ENCODE peak calls at places on chromosomes 16 and 17, in seven cellular contexts. One of them, this sample, is unnamed.

GRCh38 chr16:16890964-16891363 is 512.0 kb downstream of the NPIPA7 start:
- DNase-seq in BE2C: no peak
- DNase-seq in activated CD8-positive, alpha-beta T cell treated with anti-CD3 and anti-CD28 coated beads for 36 hours: no peak
- DNase-seq in heart right ventricle: no peak
- DNase-seq in nephron progenitor cell: no peak
- DNase-seq in CD8-positive, alpha-beta T cell: no peak
- DNase-seq in cardiac fibroblast: no peak
- DNase-seq in this sample: no peak

GRCh38 chr17:64661731-64661980 is 451 bp downstream of the SMURF2 start:
- DNase-seq in activated CD8-positive, alpha-beta T cell treated with anti-CD3 and anti-CD28 coated beads for 36 hours: no peak
- DNase-seq in heart right ventricle: no peak
- DNase-seq in CD8-positive, alpha-beta T cell: no peak
- DNase-seq in BE2C: no peak
- DNase-seq in nephron progenitor cell: no peak
- DNase-seq in cardiac fibroblast: no peak
- DNase-seq in this sample: no peak

GRCh38 chr17:39640493-39641118 is 3.7 kb downstream of the STARD3 start:
- DNase-seq in nephron progenitor cell: no peak
- DNase-seq in cardiac fibroblast: no peak
- DNase-seq in BE2C: no peak
- DNase-seq in CD8-positive, alpha-beta T cell: no peak
- DNase-seq in heart right ventricle: no peak
- DNase-seq in activated CD8-positive, alpha-beta T cell treated with anti-CD3 and anti-CD28 coated beads for 36 hours: peak; percentile 30
- DNase-seq in this sample: no peak

GRCh38 chr17:79534851-79535727 is 75.8 kb downstream of the RBFOX3 start:
- DNase-seq in nephron progenitor cell: no peak
- DNase-seq in cardiac fibroblast: no peak
- DNase-seq in heart right ventricle: no peak
- DNase-seq in CD8-positive, alpha-beta T cell: no peak
- DNase-seq in activated CD8-positive, alpha-beta T cell treated with anti-CD3 and anti-CD28 coated beads for 36 hours: no peak
- DNase-seq in BE2C: no peak
- DNase-seq in this sample: no peak

GRCh38 chr16:31071861-31072260 is 2.2 kb downstream of the ZNF668 start:
- DNase-seq in nephron progenitor cell: no peak
- DNase-seq in CD8-positive, alpha-beta T cell: no peak
- DNase-seq in heart right ventricle: no peak
- DNase-seq in cardiac fibroblast: peak; percentile 58
- DNase-seq in BE2C: no peak
- DNase-seq in activated CD8-positive, alpha-beta T cell treated with anti-CD3 and anti-CD28 coated beads for 36 hours: no peak
- DNase-seq in this sample: no peak

GRCh38 chr17:74671031-74671771 is 41.5 kb downstream of the CD300LF start:
- DNase-seq in heart right ventricle: peak; percentile 84
- DNase-seq in BE2C: peak; percentile 46
- DNase-seq in nephron progenitor cell: peak; percentile 99
- DNase-seq in cardiac fibroblast: peak; percentile 87
- DNase-seq in activated CD8-positive, alpha-beta T cell treated with anti-CD3 and anti-CD28 coated beads for 36 hours: peak; percentile 82
- DNase-seq in CD8-positive, alpha-beta T cell: peak; percentile 75
- DNase-seq in this sample: peak; percentile 90

GRCh38 chr17:81648013-81648706 is 8.2 kb downstream of the PDE6G start:
- DNase-seq in BE2C: no peak
- DNase-seq in cardiac fibroblast: no peak
- DNase-seq in heart right ventricle: no peak
- DNase-seq in nephron progenitor cell: no peak
- DNase-seq in CD8-positive, alpha-beta T cell: no peak
- DNase-seq in activated CD8-positive, alpha-beta T cell treated with anti-CD3 and anti-CD28 coated beads for 36 hours: no peak
- DNase-seq in this sample: no peak

GRCh38 chr16:80968386-80969113 is 38.1 kb downstream of the CMC2 start:
- DNase-seq in activated CD8-positive, alpha-beta T cell treated with anti-CD3 and anti-CD28 coated beads for 36 hours: no peak
- DNase-seq in CD8-positive, alpha-beta T cell: no peak
- DNase-seq in heart right ventricle: no peak
- DNase-seq in nephron progenitor cell: no peak
- DNase-seq in cardiac fibroblast: no peak
- DNase-seq in BE2C: no peak
- DNase-seq in this sample: no peak

GRCh38 chr17:30323895-30324319 is 9.9 kb downstream of the TMIGD1 start:
- DNase-seq in cardiac fibroblast: peak; percentile 76
- DNase-seq in heart right ventricle: no peak
- DNase-seq in nephron progenitor cell: no peak
- DNase-seq in BE2C: no peak
- DNase-seq in CD8-positive, alpha-beta T cell: peak; percentile 46
- DNase-seq in activated CD8-positive, alpha-beta T cell treated with anti-CD3 and anti-CD28 coated beads for 36 hours: peak; percentile 59
- DNase-seq in this sample: no peak

GRCh38 chr16:17885659-17886200 is 415.0 kb upstream of the XYLT1 start:
- DNase-seq in cardiac fibroblast: no peak
- DNase-seq in nephron progenitor cell: no peak
- DNase-seq in heart right ventricle: no peak
- DNase-seq in activated CD8-positive, alpha-beta T cell treated with anti-CD3 and anti-CD28 coated beads for 36 hours: no peak
- DNase-seq in BE2C: no peak
- DNase-seq in CD8-positive, alpha-beta T cell: no peak
- DNase-seq in this sample: no peak

GRCh38 chr17:72600934-72601333 is 480.1 kb downstream of the SOX9 start:
- DNase-seq in BE2C: no peak
- DNase-seq in nephron progenitor cell: no peak
- DNase-seq in heart right ventricle: no peak
- DNase-seq in CD8-positive, alpha-beta T cell: no peak
- DNase-seq in activated CD8-positive, alpha-beta T cell treated with anti-CD3 and anti-CD28 coated beads for 36 hours: no peak
- DNase-seq in cardiac fibroblast: peak; percentile 42
- DNase-seq in this sample: no peak

DNA sequence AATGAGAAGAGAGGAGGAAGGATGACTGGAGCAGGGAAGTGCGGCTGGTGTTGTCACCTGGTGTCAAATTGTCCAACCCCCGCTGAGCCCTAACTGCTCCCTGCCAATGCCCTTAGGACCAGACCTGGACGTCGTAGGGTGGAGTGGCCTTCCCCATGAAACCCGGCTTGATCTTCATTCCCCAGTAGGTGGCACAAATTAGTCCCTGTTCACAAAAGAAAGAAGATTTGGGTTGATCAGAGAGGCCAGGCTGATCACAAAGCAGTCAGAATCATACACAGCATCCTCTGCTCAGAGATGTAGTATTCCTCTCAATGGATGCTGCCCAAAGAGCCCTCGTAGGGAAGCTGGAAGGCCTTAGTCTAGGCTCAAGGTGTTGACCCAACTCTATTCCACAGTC is 60.2 kb downstream of the ACSM1 start:
- DNase-seq in BE2C: no peak
- DNase-seq in nephron progenitor cell: no peak
- DNase-seq in heart right ventricle: no peak
- DNase-seq in cardiac fibroblast: no peak
- DNase-seq in CD8-positive, alpha-beta T cell: no peak
- DNase-seq in activated CD8-positive, alpha-beta T cell treated with anti-CD3 and anti-CD28 coated beads for 36 hours: no peak
- DNase-seq in this sample: no peak
- TF ChIP-seq CTCF in BE2C: no peak
- TF ChIP-seq CTCF in nephron progenitor cell: no peak
- TF ChIP-seq CTCF in heart right ventricle: no peak
- TF ChIP-seq CTCF in cardiac fibroblast: no peak
- TF ChIP-seq CTCF in CD8-positive, alpha-beta T cell: no peak
- TF ChIP-seq CTCF in activated CD8-positive, alpha-beta T cell treated with anti-CD3 and anti-CD28 coated beads for 36 hours: no peak
- TF ChIP-seq CTCF in this sample: no peak

DNA sequence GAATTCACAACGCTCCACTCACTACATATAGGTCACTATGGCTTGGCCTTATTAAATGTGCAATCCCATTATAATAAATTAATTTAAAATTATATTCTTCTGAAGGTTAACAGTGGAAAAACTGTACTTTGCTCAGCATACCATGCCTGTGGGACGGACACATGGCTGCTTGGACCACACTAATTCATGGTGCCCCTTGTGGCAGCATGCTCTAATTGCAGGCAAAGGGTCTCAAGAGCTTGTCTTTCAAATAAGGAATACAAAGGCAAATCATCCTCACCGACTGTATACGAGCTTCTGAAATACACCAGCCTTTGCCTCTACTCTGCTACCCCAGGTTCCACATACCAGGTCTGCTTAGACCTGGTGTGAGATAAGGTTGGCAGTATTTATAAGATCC is 11.7 kb downstream of the SMPD3 start:
- DNase-seq in heart right ventricle: no peak
- DNase-seq in cardiac fibroblast: no peak
- DNase-seq in BE2C: no peak
- DNase-seq in activated CD8-positive, alpha-beta T cell treated with anti-CD3 and anti-CD28 coated beads for 36 hours: peak; percentile 35
- DNase-seq in CD8-positive, alpha-beta T cell: no peak
- DNase-seq in nephron progenitor cell: no peak
- DNase-seq in this sample: no peak
- TF ChIP-seq CTCF in heart right ventricle: no peak
- TF ChIP-seq CTCF in cardiac fibroblast: peak; percentile 34
- TF ChIP-seq CTCF in BE2C: peak; percentile 67
- TF ChIP-seq CTCF in activated CD8-positive, alpha-beta T cell treated with anti-CD3 and anti-CD28 coated beads for 36 hours: peak; percentile 56
- TF ChIP-seq CTCF in CD8-positive, alpha-beta T cell: no peak
- TF ChIP-seq CTCF in nephron progenitor cell: peak; percentile 21
- TF ChIP-seq CTCF in this sample: peak; percentile 55

DNA sequence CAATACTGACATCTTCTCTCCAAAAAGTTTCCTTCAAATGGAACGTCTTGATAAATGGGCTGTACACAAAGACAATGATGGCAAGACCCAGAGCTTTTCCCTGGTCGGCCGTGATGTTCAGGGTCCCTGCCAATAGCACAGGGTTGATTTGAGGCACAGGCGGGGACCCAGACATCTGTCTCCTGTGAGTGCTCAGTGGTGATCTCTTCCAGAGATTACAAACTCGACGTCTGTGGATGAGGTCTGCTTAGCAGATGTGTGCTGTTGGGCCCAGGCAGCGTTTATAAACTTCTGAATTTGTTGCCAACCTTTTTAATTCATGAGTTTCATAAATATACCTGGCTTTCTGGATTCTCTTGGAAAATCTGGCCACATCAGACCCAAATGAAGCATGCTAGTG is 14.9 kb downstream of the CPPED1 start:
- DNase-seq in CD8-positive, alpha-beta T cell: no peak
- DNase-seq in heart right ventricle: no peak
- DNase-seq in activated CD8-positive, alpha-beta T cell treated with anti-CD3 and anti-CD28 coated beads for 36 hours: no peak
- DNase-seq in BE2C: peak; percentile 59
- DNase-seq in nephron progenitor cell: no peak
- DNase-seq in cardiac fibroblast: no peak
- DNase-seq in this sample: no peak
- TF ChIP-seq CTCF in CD8-positive, alpha-beta T cell: no peak
- TF ChIP-seq CTCF in heart right ventricle: no peak
- TF ChIP-seq CTCF in activated CD8-positive, alpha-beta T cell treated with anti-CD3 and anti-CD28 coated beads for 36 hours: no peak
- TF ChIP-seq CTCF in BE2C: no peak
- TF ChIP-seq CTCF in nephron progenitor cell: no peak
- TF ChIP-seq CTCF in cardiac fibroblast: no peak
- TF ChIP-seq CTCF in this sample: no peak

DNA sequence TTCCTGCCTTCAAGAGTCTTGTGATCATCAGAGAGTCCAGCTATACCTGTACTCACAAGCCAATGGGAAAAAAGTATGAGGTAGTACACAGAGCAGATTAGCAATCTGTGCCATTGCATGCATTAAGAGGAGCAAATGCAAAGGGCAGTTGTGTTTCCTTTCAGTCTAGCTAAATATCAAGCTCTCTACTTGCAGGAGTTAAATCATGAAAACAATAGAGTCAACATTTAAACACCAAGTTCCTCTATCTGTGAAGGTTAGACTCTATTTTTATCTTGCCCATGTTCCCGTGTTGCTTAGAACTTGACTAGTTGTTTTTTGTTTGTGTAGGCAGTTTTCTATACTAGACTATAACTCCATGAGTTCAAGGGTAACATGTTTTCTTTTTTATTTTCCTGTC is 4.7 kb upstream of the FAM20A start:
- DNase-seq in cardiac fibroblast: no peak
- DNase-seq in BE2C: no peak
- DNase-seq in CD8-positive, alpha-beta T cell: no peak
- DNase-seq in heart right ventricle: no peak
- DNase-seq in nephron progenitor cell: no peak
- DNase-seq in activated CD8-positive, alpha-beta T cell treated with anti-CD3 and anti-CD28 coated beads for 36 hours: no peak
- DNase-seq in this sample: no peak
- TF ChIP-seq CTCF in cardiac fibroblast: no peak
- TF ChIP-seq CTCF in BE2C: no peak
- TF ChIP-seq CTCF in CD8-positive, alpha-beta T cell: no peak
- TF ChIP-seq CTCF in heart right ventricle: no peak
- TF ChIP-seq CTCF in nephron progenitor cell: no peak
- TF ChIP-seq CTCF in activated CD8-positive, alpha-beta T cell treated with anti-CD3 and anti-CD28 coated beads for 36 hours: no peak
- TF ChIP-seq CTCF in this sample: no peak

DNA sequence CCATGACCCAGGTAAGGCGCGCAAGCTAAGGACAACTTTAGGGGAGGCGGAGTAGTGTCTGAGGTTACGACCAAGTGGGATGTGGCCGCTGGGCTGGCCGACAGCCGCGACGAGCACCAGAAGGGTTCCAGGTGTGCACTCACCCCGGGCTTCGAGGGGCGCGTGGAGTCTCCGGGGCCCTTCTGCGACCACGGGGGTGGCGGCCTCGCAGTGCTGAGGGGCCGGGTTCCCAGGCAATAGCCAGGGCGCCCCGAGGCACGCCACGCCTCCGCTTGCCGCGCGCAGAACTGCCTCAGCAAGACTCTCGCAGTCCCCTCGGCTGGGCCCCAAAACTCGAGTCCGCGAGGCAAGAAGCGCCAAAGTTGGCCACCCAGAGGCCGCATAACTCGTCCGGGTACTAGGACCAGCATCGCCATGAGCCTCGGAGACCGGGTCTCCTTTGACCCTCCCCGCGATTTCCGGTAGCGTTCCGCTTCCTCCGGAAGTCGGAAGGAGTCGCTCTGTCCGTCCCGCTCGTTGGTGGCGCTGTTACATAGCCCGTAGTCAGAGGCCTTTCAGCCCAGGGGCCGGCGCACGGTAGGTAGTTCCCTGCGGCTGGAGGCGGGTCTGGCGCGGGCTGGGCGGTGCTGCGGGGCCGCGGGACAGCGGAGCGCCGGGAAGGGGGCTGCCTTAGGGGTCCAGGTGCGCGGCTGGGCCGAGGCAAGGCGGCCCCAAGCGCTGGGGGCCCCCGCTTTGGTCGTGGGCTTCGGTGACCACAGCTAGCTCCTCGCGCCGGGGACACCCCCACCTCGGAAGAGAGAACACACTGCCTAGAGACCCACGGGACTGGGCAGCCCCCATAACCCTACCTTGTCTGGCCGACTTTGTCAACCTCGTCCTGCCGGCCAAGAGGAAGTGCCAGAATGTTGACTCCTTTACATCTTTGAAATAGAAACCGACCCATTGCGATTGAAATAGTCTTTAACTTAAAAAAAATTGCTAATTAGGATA is at the start of the genes ADPRM and SCO1:
- DNase-seq in CD8-positive, alpha-beta T cell: peak; percentile 88
- DNase-seq in BE2C: peak; percentile 89
- DNase-seq in nephron progenitor cell: peak; percentile 91
- DNase-seq in cardiac fibroblast: peak; percentile 94
- DNase-seq in activated CD8-positive, alpha-beta T cell treated with anti-CD3 and anti-CD28 coated beads for 36 hours: peak; percentile 94
- DNase-seq in heart right ventricle: peak; percentile 92
- DNase-seq in this sample: peak; percentile 79
- TF ChIP-seq CTCF in CD8-positive, alpha-beta T cell: no peak
- TF ChIP-seq CTCF in BE2C: peak; percentile 33
- TF ChIP-seq CTCF in nephron progenitor cell: no peak
- TF ChIP-seq CTCF in cardiac fibroblast: peak; percentile 43
- TF ChIP-seq CTCF in activated CD8-positive, alpha-beta T cell treated with anti-CD3 and anti-CD28 coated beads for 36 hours: peak; percentile 24
- TF ChIP-seq CTCF in heart right ventricle: peak; percentile 12
- TF ChIP-seq CTCF in this sample: peak; percentile 56

DNA sequence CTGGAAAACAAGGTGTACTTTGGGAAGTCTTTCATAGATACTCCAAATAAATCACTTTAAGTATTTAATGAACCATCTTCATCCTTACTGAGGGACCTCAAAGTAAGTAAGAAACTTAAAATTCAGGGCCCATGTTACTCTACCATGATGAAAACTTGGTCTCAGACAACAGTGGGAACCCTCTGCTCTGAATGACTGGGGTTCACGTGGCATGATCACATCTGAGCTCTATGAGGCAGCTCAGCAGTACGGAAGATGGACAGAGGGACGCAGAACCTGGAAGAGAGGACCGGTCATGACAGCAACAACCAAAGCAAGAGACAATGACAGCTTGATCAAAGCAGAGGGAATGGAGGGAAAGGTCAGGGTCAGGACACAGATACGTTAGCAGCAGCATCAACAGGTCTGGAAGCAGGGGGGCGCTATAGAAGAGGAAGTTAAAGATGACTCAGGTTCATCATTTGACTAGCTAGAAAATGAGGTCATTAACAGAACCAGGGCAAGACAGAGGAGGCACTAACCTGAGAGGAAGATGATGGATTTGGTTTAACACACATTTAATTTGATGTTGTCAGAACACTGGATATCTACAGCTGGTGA is 9.5 kb downstream of the XPO6 start:
- DNase-seq in BE2C: no peak
- DNase-seq in cardiac fibroblast: no peak
- DNase-seq in activated CD8-positive, alpha-beta T cell treated with anti-CD3 and anti-CD28 coated beads for 36 hours: peak; percentile 81
- DNase-seq in heart right ventricle: no peak
- DNase-seq in CD8-positive, alpha-beta T cell: no peak
- DNase-seq in nephron progenitor cell: no peak
- DNase-seq in this sample: no peak
- TF ChIP-seq CTCF in BE2C: peak; percentile 4
- TF ChIP-seq CTCF in cardiac fibroblast: no peak
- TF ChIP-seq CTCF in activated CD8-positive, alpha-beta T cell treated with anti-CD3 and anti-CD28 coated beads for 36 hours: peak; percentile 50
- TF ChIP-seq CTCF in heart right ventricle: no peak
- TF ChIP-seq CTCF in CD8-positive, alpha-beta T cell: no peak
- TF ChIP-seq CTCF in nephron progenitor cell: no peak
- TF ChIP-seq CTCF in this sample: no peak

This sample was measured in neural crest cell.